ENCODE peak calls at places on chromosomes 2 and 18, in seven cellular contexts. B is H4, H is GM03348, R is GM20000, V is T follicular helper cell, Q is left ventricle myocardium superior, Y is EL. N is an unnamed sample.

GRCh38 chr18:41966943-41967342 is 11.9 kb downstream of the PIK3C3 start:
- DNase-seq in B (no peak), H (no peak), R (no peak), V (no peak), Q (no peak), Y (no peak), N (peak)

GRCh38 chr2:146764301-146764700 is 1080.5 kb upstream of the ACVR2A start:
- DNase-seq in B (no peak), H (no peak), R (no peak), V (no peak), Q (no peak), Y (no peak), N (no peak)

GRCh38 chr2:172098650-172099471 is 3.8 kb downstream of the DLX2 start:
- DNase-seq in B (peak), H (peak), R (peak), V (no peak), Q (peak), Y (peak), N (peak)

GRCh38 chr2:183868153-183868552 is 730.2 kb upstream of the ZNF804A start:
- DNase-seq in B (no peak), H (no peak), R (no peak), V (no peak), Q (no peak), Y (peak), N (no peak)

GRCh38 chr18:69205925-69206324 is 194.8 kb upstream of the DOK6 start:
- DNase-seq in B (no peak), H (no peak), R (no peak), V (no peak), Q (no peak), Y (no peak), N (peak)

GRCh38 chr2:79200762-79201161 is 41.2 kb upstream of the REG3A start:
- DNase-seq in B (no peak), H (no peak), R (no peak), V (no peak), Q (no peak), Y (no peak), N (no peak)

GRCh38 chr2:207815254-207815653 is 45.5 kb upstream of the FZD5 start:
- DNase-seq in B (no peak), H (no peak), R (no peak), V (no peak), Q (no peak), Y (no peak), N (no peak)

GRCh38 chr2:232544674-232545073 is 5.2 kb downstream of the CHRNG start:
- DNase-seq in B (no peak), H (no peak), R (no peak), V (no peak), Q (no peak), Y (no peak), N (no peak)

GRCh38 chr2:98866033-98866432 is 70.0 kb downstream of the CRACDL start:
- DNase-seq in B (no peak), H (no peak), R (no peak), V (no peak), Q (no peak), Y (no peak), N (no peak)

GRCh38 chr2:231187736-231188505 is 10.5 kb upstream of the ARMC9 start:
- DNase-seq in B (peak), H (peak), R (no peak), V (no peak), Q (peak), Y (peak), N (peak)

GRCh38 chr2:199459286-199460100 is 1.8 kb upstream of the SATB2 start:
- DNase-seq in B (peak), H (peak), R (peak), V (peak), Q (peak), Y (peak), N (peak)

N was measured in fibroblast of gingiva.